ENCODE peak calls at places on chromosome 3, in eight cellular contexts. W, T, S, A, B, F, P and J are unnamed samples.

GRCh38 chr3:134378384-134378783 is 4.1 kb upstream of the AMOTL2 start:
- DNase-seq in T (peak), W (peak), B (no peak), P (no peak), A (no peak), S (no peak), F (no peak), J (peak)

GRCh38 chr3:9439331-9439730 is 41.9 kb downstream of the SETD5 start:
- DNase-seq in T (no peak), F (no peak), S (no peak), P (no peak), A (no peak), W (no peak), B (no peak), J (no peak)

GRCh38 chr3:157807286-157807685 is 298.9 kb downstream of the SHOX2 start:
- DNase-seq in W (no peak), F (no peak), B (no peak), A (no peak), S (no peak), T (no peak), P (no peak), J (peak)

GRCh38 chr3:168071535-168071934 is 24.2 kb downstream of the GOLIM4 start:
- DNase-seq in F (no peak), T (no peak), A (peak), W (no peak), S (no peak), B (no peak), P (peak), J (peak)

GRCh38 chr3:153513236-153513635 is 351.2 kb downstream of the RAP2B start:
- DNase-seq in F (no peak), W (no peak), A (peak), T (peak), P (no peak), S (no peak), B (no peak), J (peak)

GRCh38 chr3:37074178-37074577 is 80.9 kb downstream of the MLH1 start:
- DNase-seq in S (no peak), A (no peak), T (no peak), B (no peak), W (no peak), P (no peak), F (no peak), J (peak)

GRCh38 chr3:183134844-183135243 is 27.7 kb downstream of the LAMP3 start:
- DNase-seq in A (no peak), F (no peak), S (no peak), W (no peak), T (no peak), B (no peak), P (no peak), J (peak)

GRCh38 chr3:9692416-9692815 is 11.2 kb upstream of the CPNE9 start:
- DNase-seq in T (no peak), P (no peak), S (no peak), B (no peak), A (no peak), F (no peak), W (no peak), J (no peak)

GRCh38 chr3:3366391-3366790 is 186.9 kb upstream of the CRBN start:
- DNase-seq in S (no peak), F (no peak), A (no peak), T (no peak), B (no peak), W (no peak), P (no peak), J (no peak)

GRCh38 chr3:148643389-148643840 is 54.3 kb upstream of the AGTR1 start:
- DNase-seq in S (no peak), T (peak), F (no peak), B (no peak), P (no peak), W (no peak), A (no peak), J (peak)

GRCh38 chr3:58534592-58535494 is 2.1 kb downstream of the ACOX2 start:
- DNase-seq in P (no peak), W (no peak), A (no peak), B (no peak), F (no peak), S (no peak), T (no peak), J (no peak)

GRCh38 chr3:58531956-58532355 is 5.0 kb downstream of the ACOX2 start:
- DNase-seq in A (no peak), P (no peak), B (no peak), F (no peak), S (no peak), W (no peak), T (no peak), J (no peak)

GRCh38 chr3:58530354-58530865 is 6.6 kb downstream of the ACOX2 start:
- DNase-seq in W (no peak), T (no peak), S (no peak), P (no peak), F (no peak), B (no peak), A (no peak), J (no peak)

GRCh38 chr3:58531555-58531954 is 5.4 kb downstream of the ACOX2 start:
- DNase-seq in B (no peak), S (no peak), F (no peak), T (no peak), A (no peak), P (no peak), W (no peak), J (no peak)

DNA sequence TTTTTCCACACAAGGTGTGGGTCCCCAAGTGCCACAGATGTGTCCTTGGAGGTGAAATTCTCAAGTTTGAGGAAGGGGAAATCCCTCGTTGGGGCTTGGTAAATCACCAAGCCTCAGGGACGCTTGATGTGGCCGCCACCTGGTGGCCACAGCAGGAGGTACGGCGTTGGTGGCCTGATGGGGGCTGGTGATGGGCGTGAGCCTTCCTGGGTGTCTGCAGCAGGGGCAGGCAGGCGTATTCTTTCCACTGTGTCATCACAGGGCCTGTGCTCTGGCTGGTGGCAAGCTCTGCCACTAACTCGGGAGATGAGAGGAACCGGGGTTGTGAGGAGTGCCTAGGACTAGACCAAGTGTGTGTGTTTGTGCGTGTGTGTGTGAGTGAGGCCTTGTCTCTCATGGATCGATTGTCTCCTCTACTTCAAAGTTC is 4.2 kb downstream of the ACOX2 start:
- DNase-seq in A (peak), W (peak), P (no peak), F (peak), T (peak), S (peak), B (peak), J (peak)
- TF ChIP-seq CTCF in A (peak), W (peak), P (peak), F (peak), T (peak), S (no peak), B (peak), J (peak)

DNA sequence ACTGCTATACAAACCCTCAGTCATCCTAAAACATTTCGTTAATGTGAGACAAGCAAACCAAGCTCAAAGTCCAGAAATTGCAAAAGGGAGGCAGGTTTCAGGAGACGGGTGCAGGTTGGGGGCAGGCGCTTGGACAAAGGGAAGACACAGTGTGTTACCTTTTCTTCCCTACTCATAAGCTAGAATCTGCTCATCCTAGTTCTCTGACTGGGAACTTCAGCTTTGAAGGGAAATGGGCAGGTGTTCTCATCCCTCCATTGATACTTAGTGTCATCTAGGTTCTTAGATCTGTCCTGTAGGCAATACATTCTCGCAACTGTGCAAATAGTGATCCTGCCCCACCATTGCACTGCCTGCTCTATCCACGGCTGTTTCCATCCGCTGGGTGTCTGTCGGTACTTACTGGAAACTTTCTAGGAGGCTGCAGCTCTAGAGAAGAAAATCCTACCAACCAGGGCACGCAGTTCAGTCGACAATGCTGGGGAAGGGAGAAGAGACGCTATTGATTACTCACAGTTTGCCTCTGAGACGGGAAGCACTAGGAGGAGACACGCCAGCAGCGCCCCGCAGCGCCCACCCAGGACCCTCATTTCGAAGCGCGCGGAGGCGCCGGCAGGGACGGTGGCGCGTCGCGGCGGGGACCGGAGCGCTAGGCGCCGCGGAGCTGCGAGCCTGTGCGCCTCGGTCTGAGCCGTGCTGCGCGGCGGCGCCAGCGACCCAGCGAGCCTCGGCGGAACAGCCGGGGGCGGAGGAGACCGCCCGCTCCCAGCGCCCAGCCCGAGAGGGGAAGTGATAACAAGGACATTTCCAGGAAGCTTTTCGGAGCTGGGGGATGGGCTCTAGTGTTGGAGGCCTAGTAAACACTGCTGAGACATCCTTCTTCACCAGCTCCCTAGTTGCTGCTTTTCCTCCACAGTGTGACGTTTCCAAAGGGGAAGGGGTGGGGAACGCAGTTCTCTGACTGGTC is at the start of gene PROS1:
- DNase-seq in P (peak), S (peak), A (peak), W (peak), T (peak), F (peak), B (peak), J (peak)
- TF ChIP-seq CTCF in P (no peak), S (no peak), A (peak), W (no peak), T (peak), F (peak), B (no peak), J (peak)

GRCh38 chr3:16927485-16927884 is 42.7 kb downstream of the PLCL2 start:
- DNase-seq in S (no peak), B (no peak), A (no peak), P (no peak), W (no peak), T (no peak), F (no peak), J (no peak)
- TF ChIP-seq CTCF in S (no peak), B (no peak), A (no peak), P (no peak), W (no peak), T (peak), F (no peak), J (no peak)

GRCh38 chr3:82165266-82165665 is 403.8 kb upstream of the GBE1 start:
- DNase-seq in A (no peak), F (no peak), T (peak), S (no peak), P (no peak), B (no peak), W (no peak), J (no peak)

GRCh38 chr3:82163907-82164520 is 402.6 kb upstream of the GBE1 start:
- DNase-seq in F (no peak), W (no peak), P (no peak), T (peak), A (peak), B (no peak), S (no peak), J (peak)
- TF ChIP-seq CTCF in F (peak), W (peak), P (peak), T (peak), A (no peak), B (peak), S (no peak), J (peak)

GRCh38 chr3:71961378-71961777 is 176.4 kb upstream of the PROK2 start:
- DNase-seq in F (no peak), T (no peak), A (no peak), S (no peak), P (no peak), W (no peak), B (no peak), J (no peak)

GRCh38 chr3:71951842-71952241 is 166.9 kb upstream of the PROK2 start:
- DNase-seq in S (no peak), T (no peak), P (no peak), B (no peak), W (no peak), A (no peak), F (no peak), J (no peak)

GRCh38 chr3:71955549-71956373 is 170.8 kb upstream of the PROK2 start:
- DNase-seq in W (peak), B (peak), S (no peak), P (peak), A (peak), F (peak), T (peak), J (peak)

GRCh38 chr3:71958533-71958932 is 173.6 kb upstream of the PROK2 start:
- DNase-seq in B (no peak), P (no peak), S (no peak), F (no peak), A (no peak), W (no peak), T (no peak), J (no peak)

GRCh38 chr3:71956716-71957115 is 171.8 kb upstream of the PROK2 start:
- DNase-seq in S (no peak), P (no peak), F (no peak), A (no peak), T (peak), W (no peak), B (no peak), J (no peak)
- TF ChIP-seq CTCF in S (no peak), P (no peak), F (no peak), A (no peak), T (peak), W (peak), B (no peak), J (no peak)

GRCh38 chr3:20552605-20553275 is 366.7 kb upstream of the SGO1 start:
- DNase-seq in T (no peak), P (no peak), F (no peak), W (no peak), S (no peak), B (no peak), A (no peak), J (no peak)
- TF ChIP-seq CTCF in T (no peak), P (no peak), F (no peak), W (no peak), S (no peak), B (no peak), A (no peak), J (no peak)

DNA sequence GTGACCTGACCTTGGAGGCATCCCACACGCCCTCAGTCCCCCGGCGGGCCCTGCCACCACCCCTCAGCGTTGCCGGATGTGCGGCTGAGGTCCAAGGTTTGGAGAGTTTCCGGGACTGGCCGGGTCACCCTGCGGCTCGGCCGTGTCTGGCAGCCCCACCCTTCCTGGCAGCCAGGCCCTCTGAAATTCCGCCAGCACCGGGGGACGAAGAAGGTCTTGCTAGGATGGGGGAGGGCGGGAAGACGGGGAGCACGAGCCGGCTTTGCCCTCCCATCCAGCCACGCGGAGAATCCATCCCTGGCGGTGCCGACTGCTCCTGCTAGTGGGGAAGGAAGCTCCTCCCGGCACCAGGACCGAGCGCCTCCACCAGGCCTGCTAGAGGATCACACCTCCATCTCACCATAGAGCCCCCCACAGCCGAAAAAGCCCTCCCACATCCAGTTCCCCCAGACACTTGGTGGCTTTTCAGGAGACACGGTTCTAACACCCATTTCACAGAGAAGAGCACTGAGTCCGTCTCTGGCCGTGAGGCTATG is 81.5 kb downstream of the CPN2 start:
- DNase-seq in W (peak), F (no peak), B (no peak), A (no peak), T (peak), S (no peak), P (no peak), J (peak)
- TF ChIP-seq CTCF in W (peak), F (peak), B (no peak), A (no peak), T (peak), S (no peak), P (peak), J (peak)

DNA sequence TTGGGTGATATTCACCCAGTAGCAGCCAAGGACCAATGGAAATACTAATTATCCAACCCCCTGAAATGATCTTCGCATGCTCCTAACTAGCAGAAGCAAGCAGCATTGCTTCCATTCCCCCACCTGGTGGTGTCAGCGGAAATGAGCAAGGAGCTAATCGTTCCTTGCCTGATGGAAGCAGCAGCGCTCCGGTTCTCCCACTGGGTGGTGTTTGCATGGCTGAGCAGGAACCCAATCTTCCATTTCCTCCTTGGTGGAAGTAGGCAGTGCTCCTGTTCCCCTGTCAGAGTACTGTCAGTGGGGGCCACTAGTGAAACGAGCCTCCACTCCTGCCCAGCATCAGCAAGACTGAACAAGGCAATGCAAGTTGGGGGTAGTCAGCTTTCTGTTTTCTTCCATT is 311.5 kb downstream of the CACNA2D3 start:
- DNase-seq in F (peak), A (no peak), W (no peak), S (no peak), B (peak), P (no peak), T (peak), J (no peak)
- TF ChIP-seq CTCF in F (peak), A (no peak), W (no peak), S (no peak), B (peak), P (peak), T (peak), J (no peak)

DNA sequence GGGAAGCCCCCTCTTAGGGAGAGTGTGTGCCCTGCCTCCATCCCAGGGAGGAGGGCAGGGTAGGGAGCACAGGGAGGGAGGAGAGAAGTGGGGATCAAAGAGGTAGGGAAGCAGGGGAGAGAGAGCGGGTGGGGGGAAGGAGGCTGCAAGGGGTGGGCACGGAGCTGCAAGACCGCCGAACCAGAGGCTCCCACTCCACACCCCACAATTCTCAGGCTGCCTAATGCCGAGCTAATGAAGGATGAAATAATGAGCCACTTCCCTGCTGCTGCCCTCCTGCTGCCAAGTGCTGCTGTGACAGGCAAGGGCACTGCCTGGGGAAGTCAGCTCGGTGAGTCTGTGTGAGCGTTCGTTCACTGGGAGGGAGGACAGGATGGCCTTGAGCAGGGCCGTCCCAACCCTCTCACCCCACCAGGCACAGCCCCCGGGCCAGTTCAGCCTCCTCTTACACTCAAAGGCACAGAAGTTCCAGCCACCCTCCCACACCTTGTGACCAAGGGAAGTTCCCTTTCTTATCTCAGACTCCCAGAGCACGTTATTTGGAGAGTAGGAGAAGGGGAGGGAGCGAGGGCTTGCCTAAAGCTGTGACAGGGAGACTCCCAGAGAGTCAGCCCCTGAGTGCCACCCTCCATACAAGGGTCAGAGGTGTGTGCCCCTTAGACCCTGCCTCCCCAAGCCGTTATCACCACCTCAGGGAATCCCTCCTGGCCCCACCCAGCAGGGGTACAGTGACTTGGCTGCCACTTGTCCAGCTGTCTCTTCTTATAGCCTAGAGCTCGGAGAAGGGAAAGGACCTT is 12.4 kb downstream of the GLYCTK start:
- DNase-seq in W (peak), A (no peak), S (no peak), B (peak), T (peak), F (no peak), P (no peak), J (peak)
- TF ChIP-seq CTCF in W (peak), A (no peak), S (no peak), B (peak), T (peak), F (peak), P (peak), J (peak)